ENCODE peak calls at places on chromosome 7, in ten cellular contexts. Y, A, G, W, N, L, X, M, B and O are unnamed samples.

GRCh38 chr7:38107486-38107893 is 70.6 kb upstream of the STARD3NL start:
- DNase-seq in Y (peak; percentile 63), X (peak; percentile 82), M (peak; percentile 69), A (peak; percentile 59), G (peak; percentile 59), W (peak; percentile 79), B (no peak), L (peak; percentile 61), N (peak; percentile 73), O (peak; percentile 79)

GRCh38 chr7:155644971-155645509 is 579 bp downstream of the RBM33 start:
- DNase-seq in G (no peak), Y (peak; percentile 24), M (peak; percentile 51), L (peak; percentile 57), A (peak; percentile 60), N (peak; percentile 37), X (peak; percentile 55), B (no peak), W (peak; percentile 15), O (peak; percentile 69)

GRCh38 chr7:27346531-27347260 is 104.1 kb downstream of the EVX1 start:
- DNase-seq in N (peak; percentile 17), Y (peak; percentile 64), B (no peak), A (peak; percentile 41), M (peak; percentile 19), X (peak; percentile 61), W (peak; percentile 97), L (peak; percentile 96), G (no peak), O (peak; percentile 20)

GRCh38 chr7:159027091-159027802 is 117.4 kb downstream of the VIPR2 start:
- DNase-seq in W (no peak), L (peak; percentile 24), Y (no peak), B (peak; percentile 49), M (no peak), A (no peak), N (no peak), G (no peak), X (no peak), O (peak; percentile 12)

GRCh38 chr7:94376281-94376680 is 18.4 kb upstream of the COL1A2 start:
- DNase-seq in W (no peak), M (no peak), N (no peak), L (no peak), G (no peak), B (no peak), X (no peak), Y (no peak), A (no peak), O (no peak)

GRCh38 chr7:96605045-96605716 is 104.5 kb downstream of the SEM1 start:
- DNase-seq in L (no peak), G (no peak), N (no peak), M (no peak), A (no peak), W (no peak), Y (no peak), B (no peak), X (no peak), O (no peak)

GRCh38 chr7:42014625-42015412 is 222.2 kb downstream of the GLI3 start:
- DNase-seq in G (no peak), L (peak; percentile 75), N (no peak), A (peak; percentile 42), M (no peak), Y (no peak), X (peak; percentile 61), B (no peak), W (peak; percentile 25), O (peak; percentile 82)

GRCh38 chr7:95772298-95772770 is at the start of gene DYNC1I1:
- DNase-seq in Y (peak; percentile 78), W (peak; percentile 46), G (peak; percentile 30), L (peak; percentile 56), M (peak; percentile 16), X (peak; percentile 80), N (peak; percentile 74), B (peak; percentile 80), A (peak; percentile 61), O (peak; percentile 72)

GRCh38 chr7:18573410-18574234 is 78.1 kb downstream of the HDAC9 start:
- DNase-seq in B (no peak), M (peak; percentile 50), L (no peak), Y (no peak), N (no peak), W (no peak), A (no peak), X (no peak), G (no peak), O (no peak)

DNA sequence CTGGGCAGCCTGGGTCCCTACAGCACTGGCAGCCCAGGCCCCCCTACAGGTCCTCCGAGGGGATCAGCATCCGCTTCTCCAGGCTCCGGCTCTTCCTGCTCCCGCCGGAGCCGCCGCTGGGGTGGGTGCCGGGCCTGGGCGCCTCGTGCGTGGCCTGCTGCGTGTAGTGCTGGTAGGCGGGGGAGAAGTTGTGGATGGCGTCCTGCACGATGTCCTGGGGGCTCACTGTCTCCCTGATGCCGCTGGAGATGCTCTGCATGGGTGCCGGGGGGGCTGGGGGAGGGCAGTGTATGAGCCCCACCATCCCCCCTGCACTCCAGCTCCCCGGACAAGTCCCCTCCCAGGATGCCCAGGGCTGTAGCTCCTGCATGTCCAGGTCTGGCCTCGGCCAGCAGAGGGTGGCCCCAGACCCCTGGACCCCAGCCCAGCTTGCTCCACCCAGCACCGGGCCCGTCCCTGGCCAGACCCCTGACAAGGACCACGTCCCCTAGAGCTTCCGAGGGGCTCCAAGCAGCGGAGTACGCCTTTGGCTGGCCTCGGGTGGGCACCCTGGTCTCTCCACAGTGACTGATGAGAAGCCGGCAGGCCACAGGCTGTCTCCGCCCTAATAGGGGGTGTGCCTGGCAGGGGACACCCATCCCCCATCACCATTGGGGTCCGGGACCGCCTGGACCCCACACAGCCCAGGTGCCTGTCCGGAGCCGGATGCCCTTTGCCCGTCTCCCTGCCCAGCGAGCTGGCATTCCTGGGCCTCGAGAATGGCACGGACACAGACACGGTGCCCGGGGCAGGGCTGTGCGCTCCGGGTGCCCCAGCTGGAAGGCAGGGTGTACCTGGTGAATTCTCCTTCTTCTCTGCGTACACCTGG is 8.9 kb downstream of the TMEM184A start:
- DNase-seq in G (no peak), W (no peak), M (no peak), X (no peak), N (no peak), L (peak; percentile 44), A (no peak), Y (no peak), B (no peak), O (no peak)
- H3K4me1 ChIP-seq in G (no peaks in the 10 kb centered on the region), W (no peaks in the 10 kb centered on the region), M (peaks cover 5% of the 10 kb centered on the region), X (peaks cover 19% of the 10 kb centered on the region), N (no peaks in the 10 kb centered on the region), L (peaks cover 60% of the 10 kb centered on the region), A (no peaks in the 10 kb centered on the region), Y (no peaks in the 10 kb centered on the region), B (peaks cover 21% of the 10 kb centered on the region), O (peaks cover 14% of the 10 kb centered on the region)

GRCh38 chr7:44961844-44962482 is 16.9 kb downstream of the MYO1G start:
- DNase-seq in B (no peak), G (no peak), A (no peak), W (no peak), X (no peak), M (no peak), N (no peak), L (no peak), Y (no peak), O (no peak)
- TF ChIP-seq POLR2A in B (no peak), G (no peak), A (no peak), W (no peak), X (no peak), M (no peak), N (no peak), L (no peak), Y (no peak), O (no peak)

DNA sequence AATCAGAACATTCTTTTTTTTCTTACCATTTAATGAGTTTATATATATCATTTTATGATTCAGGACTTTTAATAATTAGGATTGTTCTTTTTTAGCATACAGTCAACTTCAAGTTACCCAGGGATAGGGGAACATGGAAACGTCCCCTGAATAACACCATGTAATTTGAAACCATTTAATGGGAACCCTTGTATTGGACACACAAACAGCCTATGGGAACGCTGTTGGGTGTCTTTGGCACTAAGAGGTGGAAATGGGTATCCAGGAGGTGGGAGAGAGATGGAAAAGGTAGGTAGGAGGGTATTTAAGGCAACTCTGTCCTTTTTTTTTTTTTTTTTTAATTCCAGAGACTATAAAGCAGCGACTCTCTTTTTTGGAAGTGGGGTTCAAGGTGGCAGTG is 2.6 kb downstream of the LUC7L2 start:
- DNase-seq in N (no peak), G (no peak), Y (no peak), X (no peak), B (no peak), M (no peak), A (no peak), L (no peak), W (no peak), O (no peak)
- H3K4me1 ChIP-seq in N (peaks cover 44% of the 10 kb centered on the region), G (no peaks in the 10 kb centered on the region), Y (peaks cover 46% of the 10 kb centered on the region), X (peaks cover 40% of the 10 kb centered on the region), B (peaks cover 47% of the 10 kb centered on the region), M (peaks cover 31% of the 10 kb centered on the region), A (peaks cover 21% of the 10 kb centered on the region), L (peaks cover 30% of the 10 kb centered on the region), W (no peaks in the 10 kb centered on the region), O (peaks cover 34% of the 10 kb centered on the region)

GRCh38 chr7:13321321-13321720 is 633.9 kb downstream of the ARL4A start:
- DNase-seq in L (no peak), X (no peak), B (no peak), Y (no peak), N (no peak), W (no peak), G (no peak), A (no peak), M (no peak), O (no peak)
- TF ChIP-seq POLR2A in L (no peak), X (no peak), B (no peak), Y (no peak), N (no peak), W (no peak), G (no peak), A (no peak), M (no peak), O (no peak)

GRCh38 chr7:103636153-103636552 is 190.1 kb upstream of the SLC26A5 start:
- DNase-seq in W (no peak), G (no peak), A (peak; percentile 21), N (no peak), Y (no peak), M (no peak), B (no peak), X (no peak), L (no peak), O (no peak)
- H3K4me1 ChIP-seq in W (no peaks in the 10 kb centered on the region), G (no peaks in the 10 kb centered on the region), A (peaks cover 22% of the 10 kb centered on the region), N (no peaks in the 10 kb centered on the region), Y (no peaks in the 10 kb centered on the region), M (no peaks in the 10 kb centered on the region), B (no peaks in the 10 kb centered on the region), X (peaks cover 7% of the 10 kb centered on the region), L (peaks cover 9% of the 10 kb centered on the region), O (no peaks in the 10 kb centered on the region)

GRCh38 chr7:879093-879492 is 2.7 kb downstream of the GET4 start:
- DNase-seq in A (no peak), M (no peak), Y (peak; percentile 72), W (no peak), X (peak; percentile 84), L (no peak), G (no peak), B (no peak), N (no peak), O (no peak)
- TF ChIP-seq POLR2A in A (no peak), M (no peak), Y (no peak), W (no peak), X (no peak), L (no peak), G (no peak), B (no peak), N (no peak), O (no peak)